ENCODE peak calls at places on chromosomes 1 and 21, in four cellular contexts. V is EH, L is left cardiac atrium, U is NAMALWA. H is an unnamed sample.
A peak's percentile ranks its signal among the peaks of the same experiment; 100 is the strongest.

GRCh38 chr1:6982860-6983259 is 197.6 kb downstream of the CAMTA1 start:
- DNase-seq in V (no peak), L (no peak), U (no peak), H (no peak)

GRCh38 chr1:224082146-224082545 is 31.8 kb upstream of the FBXO28 start:
- DNase-seq in V (peak; percentile 90), L (no peak), U (no peak), H (no peak)

GRCh38 chr1:14486401-14487110 is 111.9 kb upstream of the KAZN start:
- DNase-seq in V (peak; percentile 77), L (peak; percentile 63), U (no peak), H (peak; percentile 56)

GRCh38 chr1:21931171-21932093 is 5.7 kb downstream of the HSPG2 start:
- DNase-seq in V (peak; percentile 98), L (peak; percentile 80), U (no peak), H (peak; percentile 84)

GRCh38 chr1:228647523-228648444 is 87.5 kb upstream of the RHOU start:
- DNase-seq in V (peak; percentile 66), L (peak; percentile 50), U (no peak), H (peak; percentile 57)

GRCh38 chr1:17527036-17527914 is 12.2 kb upstream of the ARHGEF10L start:
- DNase-seq in V (peak; percentile 60), L (no peak), U (no peak), H (peak; percentile 75)

GRCh38 chr1:88780485-88780884 is 96.4 kb downstream of the PKN2 start:
- DNase-seq in V (no peak), L (no peak), U (no peak), H (no peak)

GRCh38 chr21:45469273-45470086 is 64.5 kb downstream of the COL18A1 start:
- DNase-seq in V (no peak), L (peak; percentile 31), U (no peak), H (peak; percentile 17)

GRCh38 chr1:11337536-11338350 is 64.7 kb downstream of the UBIAD1 start:
- DNase-seq in V (peak; percentile 36), L (peak; percentile 48), U (peak; percentile 89), H (peak; percentile 43)

GRCh38 chr1:156845055-156845952 is 13.6 kb downstream of the INSRR start:
- DNase-seq in V (no peak), L (no peak), U (peak; percentile 46), H (no peak)

GRCh38 chr1:121519042-121519755 is 334.4 kb downstream of the SRGAP2C start:
- DNase-seq in V (peak; percentile 4), L (peak; percentile 56), U (peak; percentile 92), H (peak; percentile 7)